ENCODE peak calls at places on chromosomes 12 and 14, in ten cellular contexts. W, O, H, Q, J, B, C, S, F and M are unnamed samples. For H3K36me3, the result is how much of the 10 kb centered on the place peaks cover.

GRCh38 chr12:64433915-64434314 is 18.0 kb upstream of the TBK1 start:
- DNase-seq in W (no peak), O (no peak), H (no peak), Q (no peak), J (no peak), B (no peak), C (no peak), S (no peak), F (no peak), M (no peak)

GRCh38 chr14:104827173-104828055 is 26.5 kb downstream of the ZBTB42 start:
- DNase-seq in W (peak), O (peak), H (no peak), Q (peak), J (peak), B (peak), C (peak), S (peak), F (peak), M (peak)

GRCh38 chr12:100857971-100858370 is 63.4 kb downstream of the ANO4 start:
- DNase-seq in W (no peak), O (no peak), H (no peak), Q (no peak), J (no peak), B (no peak), C (no peak), S (peak), F (no peak), M (no peak)

GRCh38 chr12:87766044-87766443 is 263.2 kb downstream of the C12orf50 start:
- DNase-seq in W (no peak), O (no peak), H (no peak), Q (no peak), J (no peak), B (no peak), C (no peak), S (no peak), F (no peak), M (no peak)

GRCh38 chr12:84913151-84913550 is 552 bp upstream of the SLC6A15 start:
- DNase-seq in W (no peak), O (no peak), H (no peak), Q (no peak), J (no peak), B (no peak), C (no peak), S (no peak), F (no peak), M (no peak)

GRCh38 chr12:112992541-112993398 is 14.5 kb downstream of the OAS2 start:
- DNase-seq in W (peak), O (peak), H (no peak), Q (no peak), J (peak), B (no peak), C (no peak), S (peak), F (peak), M (peak)

GRCh38 chr12:104496336-104496735 is 39.6 kb downstream of the CHST11 start:
- DNase-seq in W (no peak), O (no peak), H (no peak), Q (no peak), J (no peak), B (no peak), C (no peak), S (peak), F (no peak), M (no peak)

GRCh38 chr12:56775638-56776037 is 12.5 kb downstream of the HSD17B6 start:
- DNase-seq in W (no peak), O (no peak), H (no peak), Q (no peak), J (no peak), B (no peak), C (no peak), S (no peak), F (no peak), M (no peak)

GRCh38 chr12:27645671-27646070 is 50.6 kb upstream of the REP15 start:
- DNase-seq in W (no peak), O (no peak), H (no peak), Q (no peak), J (no peak), B (no peak), C (no peak), S (no peak), F (peak), M (no peak)

GRCh38 chr12:102501773-102502172 is 21.4 kb upstream of the IGF1 start:
- DNase-seq in W (no peak), O (no peak), H (no peak), Q (no peak), J (no peak), B (peak), C (no peak), S (no peak), F (no peak), M (no peak)

GRCh38 chr12:91009319-91009950 is 4.7 kb upstream of the EPYC start:
- DNase-seq in W (no peak), O (no peak), H (no peak), Q (no peak), J (no peak), B (no peak), C (no peak), S (peak), F (peak), M (no peak)

GRCh38 chr14:24321212-24321975 is 10.1 kb downstream of the LTB4R start:
- DNase-seq in W (no peak), O (no peak), H (no peak), Q (no peak), J (no peak), B (no peak), C (no peak), S (no peak), F (no peak), M (no peak)

GRCh38 chr14:85607571-85608219 is 77.8 kb downstream of the FLRT2 start:
- DNase-seq in W (no peak), O (no peak), H (no peak), Q (no peak), J (no peak), B (no peak), C (no peak), S (peak), F (peak), M (no peak)

GRCh38 chr14:63689132-63689531 is 38.7 kb downstream of the SGPP1 start:
- DNase-seq in W (no peak), O (no peak), H (no peak), Q (no peak), J (no peak), B (no peak), C (no peak), S (no peak), F (no peak), M (no peak)
- TF ChIP-seq POLR2A in W (no peak), O (no peak), H (no peak), Q (no peak), J (no peak), B (no peak), C (no peak), S (no peak), F (no peak), M (no peak)

GRCh38 chr12:9673404-9674225 is 4.1 kb downstream of the CLEC2D start:
- DNase-seq in W (peak), O (no peak), H (no peak), Q (peak), J (peak), B (peak), C (peak), S (peak), F (peak), M (no peak)
- H3K36me3 ChIP-seq in W (under half), O (under half), H (under half), Q (under half), J (under half), B (under half), C (under half), S (under half), F (under half), M (under half)

DNA sequence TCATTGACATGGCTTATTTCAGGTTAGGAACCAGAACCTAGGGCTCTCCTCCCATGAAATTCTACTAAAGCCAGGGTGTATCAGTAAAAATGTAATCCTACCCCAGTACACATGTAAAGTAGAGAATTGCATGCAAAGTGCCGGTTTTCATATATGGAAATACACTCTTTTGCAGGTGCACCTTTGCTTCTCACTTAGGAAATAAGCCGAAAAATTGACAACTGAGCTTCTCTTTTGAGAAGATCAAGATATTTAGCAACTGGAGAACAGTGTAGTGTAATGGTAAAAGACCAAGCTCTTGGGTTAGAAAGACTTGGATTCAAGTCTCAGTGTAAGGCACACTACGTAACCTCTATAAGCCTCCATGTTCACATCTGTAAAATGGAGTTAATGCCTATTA is 82.4 kb downstream of the SLC38A6 start:
- DNase-seq in W (no peak), O (no peak), H (no peak), Q (no peak), J (no peak), B (no peak), C (no peak), S (no peak), F (no peak), M (no peak)
- H3K27ac ChIP-seq in W (no peak), O (no peak), H (no peak), Q (no peak), J (no peak), B (no peak), C (no peak), S (no peak), F (no peak), M (no peak)

GRCh38 chr14:76151398-76152332 is at the start of gene GPATCH2L:
- DNase-seq in W (peak), O (peak), H (peak), Q (peak), J (peak), B (peak), C (peak), S (peak), F (peak), M (peak)
- TF ChIP-seq POLR2A in W (peak), O (no peak), H (peak), Q (peak), J (peak), B (peak), C (peak), S (peak), F (peak), M (peak)

GRCh38 chr12:2826721-2827515 is 7.9 kb downstream of the NRIP2 start:
- DNase-seq in W (no peak), O (no peak), H (no peak), Q (no peak), J (no peak), B (no peak), C (no peak), S (no peak), F (no peak), M (no peak)
- H3K36me3 ChIP-seq in W (under half), O (half or more), H (under half), Q (half or more), J (under half), B (under half), C (under half), S (half or more), F (under half), M (under half)

DNA sequence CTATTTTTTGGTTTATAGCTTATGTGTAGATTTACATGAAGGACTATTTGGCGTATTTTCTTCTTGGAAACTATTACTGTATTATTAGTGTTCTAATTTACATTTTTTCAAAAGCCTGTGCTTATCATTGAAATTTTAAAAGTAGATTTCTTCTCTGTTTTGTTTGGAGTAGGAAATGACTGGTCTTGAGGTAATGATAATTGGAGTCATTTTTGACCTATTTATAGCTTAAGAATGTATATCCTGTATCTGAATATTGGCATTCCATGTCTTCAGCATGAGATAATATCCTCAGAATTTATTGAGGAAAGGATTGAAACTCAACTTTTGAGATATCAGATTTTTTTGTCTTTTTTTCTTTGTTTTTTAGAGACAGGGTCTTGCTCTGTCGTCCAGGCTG is 193.4 kb downstream of the ERC1 start:
- DNase-seq in W (no peak), O (no peak), H (no peak), Q (no peak), J (no peak), B (no peak), C (no peak), S (peak), F (peak), M (no peak)
- H3K27ac ChIP-seq in W (no peak), O (no peak), H (no peak), Q (no peak), J (no peak), B (no peak), C (no peak), S (no peak), F (peak), M (no peak)

GRCh38 chr12:12473223-12473622 is 89.4 kb downstream of the DUSP16 start:
- DNase-seq in W (no peak), O (no peak), H (no peak), Q (no peak), J (no peak), B (no peak), C (no peak), S (no peak), F (no peak), M (no peak)
- TF ChIP-seq POLR2A in W (no peak), O (no peak), H (no peak), Q (no peak), J (no peak), B (no peak), C (no peak), S (no peak), F (no peak), M (no peak)

GRCh38 chr12:108966378-108967151 is 54.3 kb downstream of the SVOP start:
- DNase-seq in W (no peak), O (no peak), H (no peak), Q (no peak), J (no peak), B (no peak), C (no peak), S (no peak), F (no peak), M (no peak)
- H3K36me3 ChIP-seq in W (under half), O (under half), H (under half), Q (under half), J (under half), B (under half), C (under half), S (under half), F (under half), M (under half)

GRCh38 chr12:13044859-13045384 is 741 bp downstream of the FAM234B start:
- DNase-seq in W (no peak), O (no peak), H (no peak), Q (no peak), J (no peak), B (no peak), C (no peak), S (no peak), F (peak), M (no peak)
- H3K27ac ChIP-seq in W (no peak), O (no peak), H (peak), Q (peak), J (no peak), B (peak), C (no peak), S (peak), F (no peak), M (no peak)

DNA sequence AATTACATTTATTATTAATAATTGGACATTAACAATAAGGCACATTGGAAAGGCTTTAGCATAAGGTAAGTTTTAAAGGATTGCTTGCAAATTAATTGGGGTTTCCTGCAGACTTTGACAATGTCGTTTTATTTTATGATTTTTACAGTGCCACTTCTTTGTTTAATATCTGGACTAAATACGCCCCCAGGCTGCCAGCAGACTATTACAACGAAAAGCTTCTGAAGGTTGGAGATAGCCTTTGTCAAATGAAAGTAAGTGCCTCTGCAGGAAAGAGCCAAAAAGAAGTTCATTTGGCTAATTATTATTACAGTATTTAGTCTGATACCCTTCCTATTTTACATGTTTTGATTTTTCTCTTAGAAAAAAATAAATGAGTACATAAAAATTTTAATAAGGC is 11.3 kb downstream of the CFAP54 start:
- DNase-seq in W (no peak), O (no peak), H (no peak), Q (no peak), J (no peak), B (no peak), C (no peak), S (peak), F (no peak), M (no peak)
- TF ChIP-seq POLR2A in W (no peak), O (no peak), H (no peak), Q (no peak), J (no peak), B (no peak), C (no peak), S (no peak), F (no peak), M (no peak)